ENCODE peak calls at places on chromosomes 11 and 22, in four cellular contexts. H, Y, T and E are unnamed samples.
A peak's percentile ranks its signal among the peaks of the same experiment; 100 is the strongest.

GRCh38 chr22:41746563-41747400 is 47.5 kb downstream of the MEI1 start:
- DNase-seq in H (peak; percentile 70), Y (peak; percentile 79), T (peak; percentile 81), E (peak; percentile 82)

GRCh38 chr11:68328374-68329091 is 16.1 kb downstream of the LRP5 start:
- DNase-seq in H (no peak), Y (no peak), T (no peak), E (peak; percentile 86)

GRCh38 chr22:29872145-29872893 is 10.7 kb upstream of the MTMR3 start:
- DNase-seq in H (no peak), Y (no peak), T (no peak), E (no peak)

GRCh38 chr22:36577019-36577418 is 48.1 kb upstream of the EIF3D start:
- DNase-seq in H (no peak), Y (no peak), T (peak; percentile 22), E (no peak)

GRCh38 chr11:130522284-130522961 is 74.0 kb downstream of the ADAMTS15 start:
- DNase-seq in H (no peak), Y (peak; percentile 96), T (peak; percentile 95), E (peak; percentile 96)

GRCh38 chr11:103586756-103587155 is 449.7 kb upstream of the DDI1 start:
- DNase-seq in H (no peak), Y (no peak), T (no peak), E (no peak)

GRCh38 chr11:61279934-61280656 is 15.0 kb downstream of the VWCE start:
- DNase-seq in H (no peak), Y (no peak), T (no peak), E (no peak)

GRCh38 chr11:19790831-19791552 is 78.4 kb downstream of the NAV2 start:
- DNase-seq in H (no peak), Y (no peak), T (no peak), E (no peak)

GRCh38 chr11:33685061-33685460 is 15.6 kb downstream of the C11orf91 start:
- DNase-seq in H (no peak), Y (no peak), T (no peak), E (no peak)

GRCh38 chr11:122690801-122691649 is 35.5 kb downstream of the UBASH3B start:
- DNase-seq in H (no peak), Y (no peak), T (peak; percentile 76), E (no peak)

GRCh38 chr11:31810779-31811647 is at the start of gene PAX6:
- DNase-seq in H (no peak), Y (peak; percentile 78), T (no peak), E (peak; percentile 44)

GRCh38 chr11:119318240-119319135 is 1.6 kb upstream of the MCAM start:
- DNase-seq in H (no peak), Y (peak; percentile 80), T (peak; percentile 62), E (peak; percentile 69)

GRCh38 chr11:130409618-130410388 is 18.6 kb downstream of the ADAMTS8 start:
- DNase-seq in H (no peak), Y (no peak), T (no peak), E (no peak)

GRCh38 chr11:67438121-67438902 is 830 bp upstream of the PTPRCAP start:
- DNase-seq in H (peak; percentile 87), Y (no peak), T (no peak), E (peak; percentile 78)

GRCh38 chr11:75371930-75372876 is 20.7 kb upstream of the ARRB1 start:
- DNase-seq in H (no peak), Y (peak; percentile 16), T (peak; percentile 66), E (no peak)

GRCh38 chr11:7512525-7513209 is 1.1 kb upstream of the PPFIBP2 start:
- DNase-seq in H (no peak), Y (peak; percentile 93), T (peak; percentile 49), E (peak; percentile 94)

GRCh38 chr22:32237905-32238304 is 17.2 kb downstream of the SLC5A4 start:
- DNase-seq in H (no peak), Y (no peak), T (no peak), E (no peak)

GRCh38 chr22:42654696-42655095 is 5.5 kb upstream of the CYB5R3 start:
- DNase-seq in H (no peak), Y (no peak), T (no peak), E (peak; percentile 5)

GRCh38 chr11:102226702-102227101 is 90.6 kb upstream of the BIRC3 start:
- DNase-seq in H (no peak), Y (no peak), T (peak; percentile 69), E (no peak)

GRCh38 chr11:83257638-83258229 is 28.4 kb downstream of the CCDC90B start:
- DNase-seq in H (no peak), Y (no peak), T (peak; percentile 94), E (no peak)

GRCh38 chr11:1307163-1307870 is 2.1 kb downstream of the TOLLIP start:
- DNase-seq in H (no peak), Y (no peak), T (no peak), E (peak; percentile 66)

GRCh38 chr11:63831326-63831725 is 7.6 kb upstream of the MARK2 start:
- DNase-seq in H (no peak), Y (peak; percentile 5), T (no peak), E (no peak)

GRCh38 chr22:38172489-38173155 is 9.0 kb downstream of the PLA2G6 start:
- DNase-seq in H (peak; percentile 78), Y (peak; percentile 89), T (peak; percentile 62), E (peak; percentile 85)

GRCh38 chr11:1155274-1155693 is 2.5 kb upstream of the MUC5AC start:
- DNase-seq in H (no peak), Y (no peak), T (no peak), E (no peak)

GRCh38 chr11:114270531-114271270 is 25.5 kb upstream of the NNMT start:
- DNase-seq in H (no peak), Y (no peak), T (no peak), E (no peak)

GRCh38 chr11:2741006-2741376 is 41.2 kb upstream of the KCNQ1OT1 start:
- DNase-seq in H (peak; percentile 24), Y (peak; percentile 70), T (no peak), E (peak; percentile 37)

GRCh38 chr11:75190652-75191329 is 39.9 kb downstream of the SLCO2B1 start:
- DNase-seq in H (no peak), Y (no peak), T (no peak), E (no peak)

GRCh38 chr11:96752221-96752620 is 362.4 kb downstream of the JRKL start:
- DNase-seq in H (no peak), Y (no peak), T (no peak), E (no peak)

GRCh38 chr11:34419158-34419557 is 19.6 kb upstream of the CAT start:
- DNase-seq in H (no peak), Y (no peak), T (no peak), E (no peak)

GRCh38 chr11:62394825-62395538 is 23.9 kb upstream of the SCGB1A1 start:
- DNase-seq in H (peak; percentile 62), Y (peak; percentile 93), T (peak; percentile 88), E (peak; percentile 87)

GRCh38 chr11:19889531-19889930 is 176.9 kb downstream of the NAV2 start:
- DNase-seq in H (no peak), Y (no peak), T (no peak), E (no peak)

GRCh38 chr22:49306632-49306975 is 521.1 kb downstream of the BRD1 start:
- DNase-seq in H (peak; percentile 24), Y (peak; percentile 57), T (no peak), E (peak; percentile 27)
- H3K4me1 ChIP-seq in H (no peaks in the 10 kb centered on the region), Y (no peaks in the 10 kb centered on the region), T (no peaks in the 10 kb centered on the region), E (no peaks in the 10 kb centered on the region)

GRCh38 chr22:31102441-31103081 is 4.8 kb downstream of the SELENOM start:
- DNase-seq in H (no peak), Y (peak; percentile 94), T (peak; percentile 99), E (peak; percentile 88)

GRCh38 chr22:31104869-31105268 is 2.5 kb downstream of the SELENOM start:
- DNase-seq in H (no peak), Y (peak; percentile 81), T (no peak), E (peak; percentile 68)

GRCh38 chr22:31105282-31105929 is 2.0 kb downstream of the SELENOM start:
- DNase-seq in H (no peak), Y (no peak), T (no peak), E (no peak)

GRCh38 chr22:31103111-31103510 is 4.3 kb downstream of the SELENOM start:
- DNase-seq in H (no peak), Y (no peak), T (no peak), E (peak; percentile 5)

GRCh38 chr22:31103899-31104694 is 3.3 kb downstream of the SELENOM start:
- DNase-seq in H (no peak), Y (peak; percentile 88), T (no peak), E (peak; percentile 76)
- H3K27ac ChIP-seq in H (no peak overlapping the region), Y (peak overlapping the region; percentile 4), T (no peak overlapping the region), E (no peak overlapping the region)

GRCh38 chr11:10806206-10806605 is 2.5 kb downstream of the EIF4G2 start:
- DNase-seq in H (no peak), Y (no peak), T (no peak), E (no peak)

GRCh38 chr11:10807629-10808552 is 835 bp downstream of the EIF4G2 start:
- DNase-seq in H (peak; percentile 65), Y (peak; percentile 84), T (peak; percentile 52), E (peak; percentile 89)

GRCh38 chr11:10808553-10809372 is at the start of gene EIF4G2:
- DNase-seq in H (peak; percentile 99), Y (peak; percentile 99), T (peak; percentile 99), E (peak; percentile 99)

GRCh38 chr11:10803676-10804075 is 5.0 kb downstream of the EIF4G2 start:
- DNase-seq in H (no peak), Y (no peak), T (no peak), E (no peak)

GRCh38 chr11:10805741-10806140 is 3.0 kb downstream of the EIF4G2 start:
- DNase-seq in H (no peak), Y (no peak), T (no peak), E (no peak)
- H3K4me3 ChIP-seq in H (peak overlapping the region; percentile 18), Y (no peak overlapping the region), T (no peak overlapping the region), E (no peak overlapping the region)

GRCh38 chr11:116932182-116932581 is 94.8 kb upstream of the APOA1 start:
- DNase-seq in H (no peak), Y (no peak), T (no peak), E (no peak)

GRCh38 chr11:116930177-116930576 is 92.8 kb upstream of the APOA1 start:
- DNase-seq in H (peak; percentile 64), Y (no peak), T (peak; percentile 61), E (peak; percentile 56)

GRCh38 chr11:116929393-116930090 is 92.1 kb upstream of the APOA1 start:
- DNase-seq in H (no peak), Y (no peak), T (peak; percentile 12), E (no peak)

GRCh38 chr11:116931206-116931953 is 94.0 kb upstream of the APOA1 start:
- DNase-seq in H (peak; percentile 66), Y (no peak), T (peak; percentile 13), E (peak; percentile 29)

GRCh38 chr11:116930586-116930985 is 93.2 kb upstream of the APOA1 start:
- DNase-seq in H (no peak), Y (no peak), T (no peak), E (no peak)
- H3K4me1 ChIP-seq in H (peaks cover 83% of the 10 kb centered on the region), Y (no peaks in the 10 kb centered on the region), T (peaks cover 5% of the 10 kb centered on the region), E (peaks cover 11% of the 10 kb centered on the region)

GRCh38 chr11:110939471-110939870 is 227.2 kb upstream of the ARHGAP20 start:
- DNase-seq in H (no peak), Y (no peak), T (no peak), E (no peak)
- H3K27ac ChIP-seq in H (no peak overlapping the region), Y (no peak overlapping the region), T (no peak overlapping the region), E (no peak overlapping the region)

GRCh38 chr11:3854660-3854976 is 846 bp upstream of the STIM1 start:
- DNase-seq in H (no peak), Y (no peak), T (no peak), E (no peak)
- H3K4me3 ChIP-seq in H (peak overlapping the region; percentile 84), Y (no peak overlapping the region), T (no peak overlapping the region), E (no peak overlapping the region)

GRCh38 chr22:26748845-26749244 is 91.5 kb downstream of the MIAT start:
- DNase-seq in H (no peak), Y (no peak), T (no peak), E (peak; percentile 70)
- H3K4me1 ChIP-seq in H (no peaks in the 10 kb centered on the region), Y (no peaks in the 10 kb centered on the region), T (no peaks in the 10 kb centered on the region), E (peaks cover 6% of the 10 kb centered on the region)